ENCODE peak calls at places on chromosomes 11 and 22, in nine cellular contexts. R, J, W, P, Z, E, A, S and N are unnamed samples.

GRCh38 chr11:1010551-1011319 is 25.8 kb downstream of the MUC6 start:
- DNase-seq in R (no peak), J (no peak), W (no peak), P (no peak), Z (no peak), E (no peak), A (no peak), S (no peak), N (no peak)

GRCh38 chr11:98107736-98108135 is 913.0 kb upstream of the CNTN5 start:
- DNase-seq in R (no peak), J (no peak), W (no peak), P (no peak), Z (no peak), E (no peak), A (no peak), S (no peak), N (no peak)

GRCh38 chr11:83722392-83722791 is 436.2 kb upstream of the CCDC90B start:
- DNase-seq in R (no peak), J (no peak), W (no peak), P (no peak), Z (no peak), E (peak; percentile 64), A (no peak), S (no peak), N (no peak)

GRCh38 chr11:122491486-122491885 is 164.0 kb upstream of the UBASH3B start:
- DNase-seq in R (peak; percentile 84), J (peak; percentile 75), W (no peak), P (no peak), Z (no peak), E (no peak), A (no peak), S (no peak), N (peak; percentile 55)

GRCh38 chr11:111834432-111835163 is 36.8 kb downstream of the ALG9 start:
- DNase-seq in R (no peak), J (no peak), W (no peak), P (no peak), Z (no peak), E (no peak), A (no peak), S (no peak), N (no peak)

GRCh38 chr11:61115498-61116224 is 13.4 kb downstream of the CD5 start:
- DNase-seq in R (no peak), J (no peak), W (no peak), P (no peak), Z (no peak), E (no peak), A (no peak), S (no peak), N (no peak)

GRCh38 chr11:34178422-34178821 is 73.0 kb downstream of the NAT10 start:
- DNase-seq in R (no peak), J (peak; percentile 31), W (no peak), P (no peak), Z (no peak), E (no peak), A (no peak), S (no peak), N (no peak)

GRCh38 chr11:111334495-111335123 is 36.3 kb downstream of the POU2AF3 start:
- DNase-seq in R (no peak), J (no peak), W (no peak), P (no peak), Z (peak; percentile 78), E (peak; percentile 54), A (peak; percentile 24), S (peak; percentile 61), N (peak; percentile 30)

GRCh38 chr11:76891285-76891684 is 30.6 kb downstream of the ACER3 start:
- DNase-seq in R (peak; percentile 20), J (no peak), W (no peak), P (no peak), Z (no peak), E (no peak), A (no peak), S (peak; percentile 22), N (no peak)

GRCh38 chr22:44361391-44362126 is 48.8 kb upstream of the SHISAL1 start:
- DNase-seq in R (peak; percentile 78), J (no peak), W (no peak), P (no peak), Z (no peak), E (peak; percentile 33), A (no peak), S (peak; percentile 78), N (no peak)

GRCh38 chr11:114886644-114887259 is 208.4 kb downstream of the NXPE2 start:
- DNase-seq in R (peak; percentile 3), J (no peak), W (no peak), P (no peak), Z (no peak), E (no peak), A (no peak), S (no peak), N (no peak)

GRCh38 chr22:50544746-50545253 is 899 bp upstream of the KLHDC7B start:
- DNase-seq in R (peak; percentile 90), J (no peak), W (no peak), P (no peak), Z (peak; percentile 62), E (no peak), A (no peak), S (no peak), N (no peak)

GRCh38 chr22:47101321-47101885 is 339.0 kb downstream of the TBC1D22A start:
- DNase-seq in R (no peak), J (no peak), W (no peak), P (no peak), Z (no peak), E (no peak), A (no peak), S (no peak), N (no peak)

GRCh38 chr11:15889972-15890371 is 466.4 kb downstream of the SOX6 start:
- DNase-seq in R (no peak), J (peak; percentile 55), W (no peak), P (peak; percentile 53), Z (no peak), E (no peak), A (no peak), S (no peak), N (peak; percentile 85)

GRCh38 chr11:3613998-3614741 is 27.6 kb downstream of the ART5 start:
- DNase-seq in R (no peak), J (no peak), W (no peak), P (no peak), Z (no peak), E (peak; percentile 58), A (no peak), S (no peak), N (no peak)

GRCh38 chr11:119335655-119336543 is 1.6 kb downstream of the RNF26 start:
- DNase-seq in R (peak; percentile 38), J (no peak), W (no peak), P (no peak), Z (no peak), E (peak; percentile 46), A (no peak), S (peak; percentile 46), N (no peak)

GRCh38 chr11:75492181-75492820 is 33.4 kb downstream of the GDPD5 start:
- DNase-seq in R (peak; percentile 45), J (peak; percentile 20), W (no peak), P (no peak), Z (no peak), E (peak; percentile 88), A (no peak), S (peak; percentile 51), N (no peak)

GRCh38 chr11:22349446-22349845 is 11.3 kb downstream of the SLC17A6 start:
- DNase-seq in R (no peak), J (no peak), W (no peak), P (no peak), Z (no peak), E (no peak), A (peak; percentile 39), S (no peak), N (no peak)

GRCh38 chr11:60457576-60457975 is 1.9 kb downstream of the MS4A1 start:
- DNase-seq in R (no peak), J (no peak), W (no peak), P (no peak), Z (no peak), E (no peak), A (no peak), S (no peak), N (no peak)

GRCh38 chr22:20740222-20740951 is 33.5 kb upstream of the SERPIND1 start:
- DNase-seq in R (no peak), J (no peak), W (no peak), P (no peak), Z (no peak), E (no peak), A (no peak), S (no peak), N (no peak)

GRCh38 chr11:118176400-118177134 is at the start of gene SCN2B:
- DNase-seq in R (no peak), J (peak; percentile 7), W (no peak), P (no peak), Z (no peak), E (no peak), A (peak; percentile 78), S (no peak), N (peak; percentile 15)
- H3K9ac ChIP-seq in R (no peak within 1 kb of the TSS), J (peak within 1 kb of the TSS; percentile 49), W (no peak within 1 kb of the TSS), P (no peak within 1 kb of the TSS), Z (no peak within 1 kb of the TSS), E (no peak within 1 kb of the TSS), A (no peak within 1 kb of the TSS), S (no peak within 1 kb of the TSS), N (no peak within 1 kb of the TSS)

GRCh38 chr11:67082071-67082791 is 25.6 kb downstream of the RHOD start:
- DNase-seq in R (no peak), J (no peak), W (peak; percentile 54), P (peak; percentile 45), Z (peak; percentile 28), E (peak; percentile 86), A (peak; percentile 55), S (no peak), N (no peak)
- H3K4me3 ChIP-seq in R (no peak overlapping the region), J (no peak overlapping the region), W (peak overlapping the region; percentile 59), P (no peak overlapping the region), Z (no peak overlapping the region), E (no peak overlapping the region), A (no peak overlapping the region), S (no peak overlapping the region), N (no peak overlapping the region)

DNA sequence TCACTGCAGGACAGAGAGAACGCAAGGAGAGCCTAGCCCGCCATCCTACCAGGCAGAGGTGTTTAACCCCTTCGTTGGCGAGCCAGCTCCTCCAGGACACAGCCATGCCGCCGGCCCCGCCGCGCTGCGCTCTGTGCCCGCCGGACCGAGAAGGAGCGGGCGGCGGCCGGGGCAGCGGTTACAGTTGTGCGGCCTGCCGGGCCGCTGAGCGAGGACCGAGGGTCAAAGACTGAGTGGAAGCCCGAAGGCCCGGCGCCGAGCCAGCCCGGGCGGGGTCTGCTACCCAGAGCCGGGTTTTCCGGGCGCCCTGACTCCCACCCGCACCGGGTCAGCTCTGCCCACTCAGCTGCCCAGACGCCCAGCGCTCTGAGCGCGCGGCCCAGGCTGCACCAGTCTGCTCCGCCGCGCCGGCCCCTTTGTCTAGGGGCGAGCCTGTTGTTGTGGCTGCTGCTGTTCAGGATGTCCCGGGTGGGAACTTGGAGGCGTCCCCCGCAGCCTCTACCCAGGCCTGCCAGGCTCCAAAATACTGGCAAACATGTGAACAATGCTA is at the start of gene NOX4:
- DNase-seq in R (no peak), J (peak; percentile 48), W (no peak), P (peak; percentile 88), Z (no peak), E (peak; percentile 88), A (peak; percentile 91), S (no peak), N (peak; percentile 43)
- H3K9ac ChIP-seq in R (no peak within 1 kb of the TSS), J (peak within 1 kb of the TSS; percentile 68), W (no peak within 1 kb of the TSS), P (peak within 1 kb of the TSS; percentile 38), Z (no peak within 1 kb of the TSS), E (no peak within 1 kb of the TSS), A (peak within 1 kb of the TSS; percentile 90), S (no peak within 1 kb of the TSS), N (peak within 1 kb of the TSS; percentile 41)

DNA sequence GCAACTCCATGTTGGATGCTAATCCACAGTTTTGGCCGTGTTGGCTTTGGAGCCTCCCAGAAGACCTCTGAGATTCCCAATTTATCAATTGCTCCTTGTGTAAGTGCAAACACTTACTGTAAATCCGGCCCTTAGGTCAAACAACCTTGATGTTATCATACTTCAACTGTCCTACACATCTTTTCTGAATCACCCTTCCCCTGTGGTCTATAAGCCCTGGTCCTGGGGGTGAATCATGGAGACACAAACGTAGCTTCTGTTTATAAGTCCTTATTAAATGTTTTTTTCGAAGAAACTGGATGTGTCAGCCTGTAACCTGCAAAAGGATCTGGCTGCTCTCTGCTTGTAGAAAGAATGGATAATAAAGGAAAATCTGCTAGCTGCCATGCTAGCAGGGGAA is 1.7 kb upstream of the IL10RA start:
- DNase-seq in R (no peak), J (no peak), W (no peak), P (no peak), Z (no peak), E (peak; percentile 26), A (no peak), S (no peak), N (no peak)
- H3K4me3 ChIP-seq in R (no peak overlapping the region), J (no peak overlapping the region), W (no peak overlapping the region), P (no peak overlapping the region), Z (no peak overlapping the region), E (no peak overlapping the region), A (no peak overlapping the region), S (no peak overlapping the region), N (no peak overlapping the region)